ENCODE peak calls at places on chromosomes 13 and 19, in eight cellular contexts. Z, M, T, F, V, N, D and H are unnamed samples.

GRCh38 chr13:108188260-108188659 is 27.1 kb downstream of the LIG4 start:
- DNase-seq in Z (no peak), M (no peak), T (no peak), F (no peak), V (no peak), N (no peak), D (no peak), H (no peak)

GRCh38 chr13:84821261-84821660 is 939.0 kb upstream of the SLITRK1 start:
- DNase-seq in Z (no peak), M (no peak), T (no peak), F (no peak), V (no peak), N (no peak), D (no peak), H (no peak)

GRCh38 chr19:55251296-55252081 is 7.3 kb downstream of the PPP6R1 start:
- DNase-seq in Z (no peak), M (no peak), T (peak; percentile 12), F (no peak), V (no peak), N (peak; percentile 38), D (peak; percentile 77), H (no peak)

GRCh38 chr19:14318873-14319272 is 62.4 kb upstream of the ADGRE5 start:
- DNase-seq in Z (peak; percentile 24), M (no peak), T (no peak), F (no peak), V (no peak), N (no peak), D (no peak), H (no peak)

GRCh38 chr19:50480281-50481111 is 3.8 kb upstream of the GARIN5A start:
- DNase-seq in Z (no peak), M (no peak), T (no peak), F (no peak), V (no peak), N (no peak), D (peak; percentile 62), H (no peak)

GRCh38 chr13:110444226-110444653 is 117.3 kb downstream of the RAB20 start:
- DNase-seq in Z (no peak), M (no peak), T (no peak), F (no peak), V (no peak), N (peak; percentile 59), D (no peak), H (no peak)

GRCh38 chr13:66673401-66673800 is 556.7 kb downstream of the PCDH9 start:
- DNase-seq in Z (no peak), M (peak; percentile 0), T (peak; percentile 1), F (no peak), V (peak; percentile 23), N (peak; percentile 32), D (no peak), H (no peak)

GRCh38 chr13:22278336-22278929 is 607.6 kb downstream of the FGF9 start:
- DNase-seq in Z (peak; percentile 42), M (peak; percentile 2), T (peak; percentile 58), F (no peak), V (peak; percentile 11), N (peak; percentile 1), D (no peak), H (peak; percentile 2)

GRCh38 chr13:112255550-112256120 is 120.5 kb upstream of the SPACA7 start:
- DNase-seq in Z (no peak), M (no peak), T (no peak), F (no peak), V (no peak), N (no peak), D (no peak), H (no peak)

GRCh38 chr19:35710784-35711723 is 6.7 kb downstream of the ZBTB32 start:
- DNase-seq in Z (no peak), M (no peak), T (peak; percentile 16), F (no peak), V (no peak), N (no peak), D (no peak), H (no peak)

GRCh38 chr13:113906566-113906965 is 42.7 kb upstream of the GAS6 start:
- DNase-seq in Z (peak; percentile 20), M (no peak), T (peak; percentile 21), F (no peak), V (no peak), N (no peak), D (peak; percentile 59), H (no peak)

GRCh38 chr13:38590796-38591507 is 95.9 kb upstream of the FREM2 start:
- DNase-seq in Z (peak; percentile 68), M (no peak), T (no peak), F (no peak), V (no peak), N (no peak), D (no peak), H (no peak)

GRCh38 chr13:110353339-110353977 is 46.4 kb downstream of the COL4A2 start:
- DNase-seq in Z (no peak), M (no peak), T (no peak), F (no peak), V (no peak), N (no peak), D (no peak), H (no peak)

GRCh38 chr13:110583178-110583865 is 21.8 kb upstream of the RAB20 start:
- DNase-seq in Z (no peak), M (no peak), T (no peak), F (no peak), V (no peak), N (no peak), D (no peak), H (no peak)

GRCh38 chr19:53158119-53158656 is 665 bp downstream of the ZNF347 start:
- DNase-seq in Z (peak; percentile 28), M (no peak), T (peak; percentile 69), F (no peak), V (no peak), N (peak; percentile 49), D (peak; percentile 84), H (peak; percentile 30)

GRCh38 chr13:101576977-101577376 is 124.5 kb downstream of the ITGBL1 start:
- DNase-seq in Z (no peak), M (peak; percentile 69), T (no peak), F (no peak), V (no peak), N (no peak), D (no peak), H (no peak)

GRCh38 chr19:30450945-30451344 is 78.8 kb downstream of the ZNF536 start:
- DNase-seq in Z (no peak), M (no peak), T (peak; percentile 50), F (no peak), V (no peak), N (no peak), D (peak; percentile 61), H (no peak)

GRCh38 chr19:42360787-42361544 is 29.1 kb downstream of the CNFN start:
- DNase-seq in Z (no peak), M (no peak), T (no peak), F (no peak), V (no peak), N (no peak), D (no peak), H (no peak)

GRCh38 chr19:42361545-42361910 is 28.6 kb downstream of the CNFN start:
- DNase-seq in Z (no peak), M (no peak), T (no peak), F (no peak), V (no peak), N (no peak), D (no peak), H (no peak)

GRCh38 chr19:42362891-42363440 is 27.1 kb downstream of the CNFN start:
- DNase-seq in Z (no peak), M (no peak), T (no peak), F (no peak), V (no peak), N (no peak), D (no peak), H (no peak)

GRCh38 chr19:42362342-42362741 is 27.8 kb downstream of the CNFN start:
- DNase-seq in Z (no peak), M (no peak), T (no peak), F (no peak), V (no peak), N (no peak), D (no peak), H (no peak)

GRCh38 chr19:42363614-42364346 is 26.3 kb downstream of the CNFN start:
- DNase-seq in Z (no peak), M (no peak), T (no peak), F (no peak), V (peak; percentile 65), N (no peak), D (no peak), H (no peak)
- H3K27ac ChIP-seq in Z (no peak overlapping the region), M (no peak overlapping the region), T (no peak overlapping the region), F (peak overlapping the region; percentile 55), V (no peak overlapping the region), N (no peak overlapping the region), D (peak overlapping the region; percentile 79), H (no peak overlapping the region)

GRCh38 chr19:43748685-43749084 is 6.1 kb downstream of the SMG9 start:
- DNase-seq in Z (no peak), M (no peak), T (no peak), F (no peak), V (no peak), N (no peak), D (no peak), H (no peak)

GRCh38 chr19:43749152-43749551 is 5.6 kb downstream of the SMG9 start:
- DNase-seq in Z (no peak), M (no peak), T (no peak), F (no peak), V (no peak), N (no peak), D (no peak), H (no peak)

GRCh38 chr19:43748205-43748594 is 6.6 kb downstream of the SMG9 start:
- DNase-seq in Z (no peak), M (no peak), T (no peak), F (peak; percentile 43), V (no peak), N (no peak), D (no peak), H (no peak)

GRCh38 chr19:43751466-43752220 is 3.1 kb downstream of the SMG9 start:
- DNase-seq in Z (no peak), M (no peak), T (peak; percentile 77), F (no peak), V (no peak), N (peak; percentile 47), D (no peak), H (no peak)

GRCh38 chr19:43749898-43750297 is 4.9 kb downstream of the SMG9 start:
- DNase-seq in Z (no peak), M (no peak), T (no peak), F (no peak), V (no peak), N (no peak), D (no peak), H (no peak)
- H3K27ac ChIP-seq in Z (no peak overlapping the region), M (no peak overlapping the region), T (no peak overlapping the region), F (no peak overlapping the region), V (no peak overlapping the region), N (no peak overlapping the region), D (no peak overlapping the region), H (peak overlapping the region; percentile 44)

DNA sequence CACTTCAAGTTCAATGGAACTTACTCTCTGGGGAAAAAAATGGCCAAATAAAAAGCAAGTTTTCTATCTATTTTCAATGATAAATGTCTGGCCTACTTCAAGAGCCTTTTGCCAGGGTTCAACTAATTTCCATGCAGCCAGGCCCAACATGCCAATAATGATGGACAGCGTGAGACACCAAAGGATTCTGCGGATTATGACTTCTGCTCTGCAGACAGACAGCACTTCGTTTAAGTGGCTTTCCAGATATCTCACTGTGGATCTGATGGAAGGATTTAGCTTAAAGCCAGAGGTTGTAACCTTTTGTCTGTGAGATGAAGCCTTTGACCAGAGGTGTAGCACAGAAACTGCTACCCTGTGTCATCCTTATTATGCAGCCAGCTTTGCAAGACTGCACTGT is 614.2 kb downstream of the DCT start:
- DNase-seq in Z (no peak), M (no peak), T (no peak), F (no peak), V (no peak), N (no peak), D (no peak), H (no peak)
- H3K27ac ChIP-seq in Z (no peak overlapping the region), M (no peak overlapping the region), T (no peak overlapping the region), F (no peak overlapping the region), V (no peak overlapping the region), N (no peak overlapping the region), D (no peak overlapping the region), H (no peak overlapping the region)

GRCh38 chr13:46893820-46894533 is 2.9 kb downstream of the HTR2A start:
- DNase-seq in Z (peak; percentile 69), M (no peak), T (peak; percentile 80), F (peak; percentile 63), V (peak; percentile 19), N (peak; percentile 60), D (peak; percentile 91), H (peak; percentile 62)
- H3K27ac ChIP-seq in Z (peak overlapping the region; percentile 50), M (no peak overlapping the region), T (peak overlapping the region; percentile 25), F (peak overlapping the region; percentile 75), V (no peak overlapping the region), N (no peak overlapping the region), D (no peak overlapping the region), H (no peak overlapping the region)